ENCODE peak calls at places on chromosomes 6 and 20, in four cellular contexts. H, M, S and Q are unnamed samples.
A peak's percentile ranks its signal among the peaks of the same experiment; 100 is the strongest.

GRCh38 chr6:30855429-30856069 is 28.8 kb upstream of the DDR1 start:
- DNase-seq in H (no peak), M (no peak), S (no peak), Q (no peak)

GRCh38 chr6:85191656-85192055 is 258.2 kb upstream of the NT5E start:
- DNase-seq in H (no peak), M (no peak), S (peak; percentile 19), Q (no peak)

GRCh38 chr20:38123021-38123587 is 42.0 kb downstream of the TGM2 start:
- DNase-seq in H (peak; percentile 11), M (peak; percentile 55), S (peak; percentile 57), Q (no peak)

GRCh38 chr20:1934162-1934561 is 39.0 kb downstream of the SIRPA start:
- DNase-seq in H (no peak), M (no peak), S (no peak), Q (no peak)

GRCh38 chr20:3545401-3545925 is 74.6 kb downstream of the ATRN start:
- DNase-seq in H (no peak), M (no peak), S (no peak), Q (no peak)

GRCh38 chr20:61166324-61166723 is 85.7 kb upstream of the CDH4 start:
- DNase-seq in H (no peak), M (no peak), S (no peak), Q (no peak)

GRCh38 chr6:134122775-134123174 is 70.4 kb upstream of the SLC2A12 start:
- DNase-seq in H (no peak), M (no peak), S (no peak), Q (no peak)

GRCh38 chr6:37204014-37204751 is 34.2 kb downstream of the PIM1 start:
- DNase-seq in H (no peak), M (no peak), S (no peak), Q (no peak)

GRCh38 chr20:44720617-44720993 is 5.4 kb downstream of the CCN5 start:
- DNase-seq in H (no peak), M (peak; percentile 84), S (no peak), Q (no peak)

GRCh38 chr6:20810732-20811111 is 276.5 kb downstream of the CDKAL1 start:
- DNase-seq in H (no peak), M (no peak), S (no peak), Q (no peak)

GRCh38 chr6:100160913-100161312 is 166.9 kb upstream of the MCHR2 start:
- DNase-seq in H (peak; percentile 54), M (no peak), S (no peak), Q (peak; percentile 78)

GRCh38 chr20:19098806-19099578 is 113.5 kb upstream of the SLC24A3 start:
- DNase-seq in H (no peak), M (no peak), S (no peak), Q (no peak)

GRCh38 chr6:2937627-2938003 is 33.8 kb downstream of the SERPINB6 start:
- DNase-seq in H (no peak), M (no peak), S (no peak), Q (no peak)

GRCh38 chr6:139291813-139292619 is at the start of gene TXLNB:
- DNase-seq in H (peak; percentile 57), M (peak; percentile 89), S (peak; percentile 65), Q (peak; percentile 43)

GRCh38 chr6:130269969-130270635 is 47.4 kb upstream of the SAMD3 start:
- DNase-seq in H (no peak), M (no peak), S (no peak), Q (no peak)

GRCh38 chr6:21299216-21299615 is 294.3 kb upstream of the SOX4 start:
- DNase-seq in H (no peak), M (no peak), S (no peak), Q (no peak)

GRCh38 chr20:16135630-16136029 is 437.6 kb downstream of the KIF16B start:
- DNase-seq in H (no peak), M (no peak), S (no peak), Q (no peak)

GRCh38 chr6:31717499-31718222 is 2.5 kb downstream of the LY6G6D start:
- DNase-seq in H (peak; percentile 63), M (no peak), S (no peak), Q (peak; percentile 85)

GRCh38 chr20:44969320-44969879 is 3.1 kb downstream of the STK4 start:
- DNase-seq in H (no peak), M (no peak), S (no peak), Q (no peak)

GRCh38 chr20:57398901-57399535 is 7.8 kb downstream of the RBM38 start:
- DNase-seq in H (peak; percentile 58), M (peak; percentile 59), S (no peak), Q (no peak)

GRCh38 chr20:35465976-35466375 is 10.6 kb downstream of the CEP250 start:
- DNase-seq in H (no peak), M (no peak), S (no peak), Q (no peak)

GRCh38 chr6:4153514-4153985 is 18.2 kb upstream of the ECI2 start:
- DNase-seq in H (no peak), M (no peak), S (no peak), Q (no peak)

GRCh38 chr6:47743744-47744143 is 38.1 kb upstream of the OPN5 start:
- DNase-seq in H (no peak), M (no peak), S (no peak), Q (no peak)

GRCh38 chr20:32902456-32903420 is 44.0 kb downstream of the EFCAB8 start:
- DNase-seq in H (peak; percentile 77), M (peak; percentile 77), S (peak; percentile 32), Q (peak; percentile 59)

GRCh38 chr6:46917002-46917401 is 4.7 kb downstream of the ADGRF5 start:
- DNase-seq in H (no peak), M (no peak), S (no peak), Q (no peak)

GRCh38 chr6:17156966-17157365 is 55.1 kb downstream of the STMND1 start:
- DNase-seq in H (no peak), M (no peak), S (no peak), Q (no peak)

GRCh38 chr20:33211817-33212424 is 5.2 kb upstream of the BPIFA3 start:
- DNase-seq in H (peak; percentile 86), M (no peak), S (peak; percentile 17), Q (peak; percentile 82)

GRCh38 chr20:1567392-1568165 is 10.1 kb upstream of the SIRPD start:
- DNase-seq in H (no peak), M (no peak), S (peak; percentile 91), Q (no peak)

GRCh38 chr6:13395272-13396237 is 67.2 kb upstream of the TBC1D7 start:
- DNase-seq in H (no peak), M (peak; percentile 78), S (peak; percentile 100), Q (no peak)

GRCh38 chr6:164720-165119 is 127.6 kb upstream of the DUSP22 start:
- DNase-seq in H (no peak), M (no peak), S (no peak), Q (no peak)

GRCh38 chr6:27138837-27139752 is 108.4 kb upstream of the PRSS16 start:
- DNase-seq in H (peak; percentile 84), M (peak; percentile 82), S (peak; percentile 58), Q (peak; percentile 87)

GRCh38 chr6:79369026-79369425 is 134.5 kb upstream of the HMGN3 start:
- DNase-seq in H (no peak), M (no peak), S (no peak), Q (no peak)

GRCh38 chr20:6418732-6419131 is 295.9 kb upstream of the FERMT1 start:
- DNase-seq in H (no peak), M (no peak), S (no peak), Q (no peak)

GRCh38 chr6:165615629-165616028 is 47.4 kb downstream of the PDE10A start:
- DNase-seq in H (no peak), M (no peak), S (no peak), Q (no peak)

GRCh38 chr20:44054849-44055248 is 132.1 kb downstream of the JPH2 start:
- DNase-seq in H (no peak), M (no peak), S (no peak), Q (no peak)

GRCh38 chr6:73724389-73724788 is 28.4 kb downstream of the CD109 start:
- DNase-seq in H (no peak), M (no peak), S (no peak), Q (no peak)

GRCh38 chr20:58690851-58691250 is 1.7 kb upstream of the NPEPL1 start:
- DNase-seq in H (no peak), M (no peak), S (no peak), Q (peak; percentile 23)
- H3K9ac ChIP-seq in H (no peak overlapping the region), M (no peak overlapping the region), S (no peak overlapping the region), Q (no peak overlapping the region)

GRCh38 chr6:53326372-53327016 is 22.3 kb downstream of the ELOVL5 start:
- DNase-seq in H (no peak), M (no peak), S (peak; percentile 57), Q (peak; percentile 43)

GRCh38 chr6:53330137-53330536 is 18.6 kb downstream of the ELOVL5 start:
- DNase-seq in H (no peak), M (no peak), S (no peak), Q (no peak)

GRCh38 chr6:53328375-53328774 is 20.4 kb downstream of the ELOVL5 start:
- DNase-seq in H (no peak), M (no peak), S (no peak), Q (no peak)

GRCh38 chr6:53325785-53326184 is 23.0 kb downstream of the ELOVL5 start:
- DNase-seq in H (no peak), M (no peak), S (no peak), Q (no peak)

GRCh38 chr6:53327017-53327395 is 21.7 kb downstream of the ELOVL5 start:
- DNase-seq in H (no peak), M (no peak), S (no peak), Q (no peak)
- H3K9ac ChIP-seq in H (no peak overlapping the region), M (no peak overlapping the region), S (no peak overlapping the region), Q (no peak overlapping the region)

GRCh38 chr6:41332241-41332640 is 3.2 kb upstream of the NCR2 start:
- DNase-seq in H (no peak), M (no peak), S (no peak), Q (no peak)
- H3K9ac ChIP-seq in H (no peak overlapping the region), M (no peak overlapping the region), S (no peak overlapping the region), Q (no peak overlapping the region)

GRCh38 chr20:62875419-62876355 is 14.1 kb upstream of the TCFL5 start:
- DNase-seq in H (peak; percentile 90), M (peak; percentile 86), S (peak; percentile 77), Q (peak; percentile 95)
- H3K9ac ChIP-seq in H (no peak overlapping the region), M (no peak overlapping the region), S (no peak overlapping the region), Q (no peak overlapping the region)

GRCh38 chr6:6595025-6595424 is 6.5 kb downstream of the LY86 start:
- DNase-seq in H (no peak), M (no peak), S (no peak), Q (no peak)
- H3K9ac ChIP-seq in H (no peak overlapping the region), M (no peak overlapping the region), S (no peak overlapping the region), Q (no peak overlapping the region)